ENCODE peak calls at places on chromosomes 1 and 21, in four cellular contexts. F, I, T and S are unnamed samples.

GRCh38 chr1:227411066-227411465 is 92.8 kb upstream of the CDC42BPA start:
- DNase-seq in I (no peak), F (no peak), T (no peak), S (no peak)

GRCh38 chr21:43847301-43847700 is 17.7 kb upstream of the AGPAT3 start:
- DNase-seq in F (no peak), T (no peak), I (no peak), S (no peak)

GRCh38 chr1:51644533-51645197 is 27.8 kb downstream of the OSBPL9 start:
- DNase-seq in F (no peak), T (peak; percentile 75), I (peak; percentile 63), S (peak; percentile 54)

GRCh38 chr1:156502749-156503671 is 2.4 kb upstream of the MEF2D start:
- DNase-seq in T (peak; percentile 97), I (peak; percentile 96), F (peak; percentile 80), S (peak; percentile 75)

GRCh38 chr21:42291751-42292562 is 23.3 kb downstream of the TFF3 start:
- DNase-seq in T (no peak), I (peak; percentile 11), F (no peak), S (no peak)

GRCh38 chr1:62905309-62905708 is 121.4 kb downstream of the ATG4C start:
- DNase-seq in I (no peak), F (no peak), T (no peak), S (no peak)

GRCh38 chr1:162008799-162009198 is 14.9 kb downstream of the OLFML2B start:
- DNase-seq in I (no peak), F (no peak), T (no peak), S (no peak)

GRCh38 chr1:6142734-6143133 is 37.4 kb downstream of the CHD5 start:
- DNase-seq in I (no peak), F (no peak), T (no peak), S (no peak)

GRCh38 chr1:22773981-22774471 is 63.4 kb downstream of the EPHB2 start:
- DNase-seq in F (peak; percentile 64), I (no peak), T (peak; percentile 86), S (peak; percentile 16)

GRCh38 chr1:246532519-246532918 is 25.4 kb upstream of the SMYD3 start:
- DNase-seq in I (no peak), F (no peak), T (no peak), S (no peak)

GRCh38 chr1:11653101-11653601 is 1.1 kb downstream of the FBXO2 start:
- DNase-seq in F (no peak), T (no peak), I (no peak), S (no peak)

GRCh38 chr21:41752231-41752681 is 14.6 kb downstream of the RIPK4 start:
- DNase-seq in T (no peak), I (no peak), F (no peak), S (peak; percentile 55)

GRCh38 chr1:82388679-82389078 is 587.9 kb downstream of the ADGRL2 start:
- DNase-seq in I (no peak), T (no peak), F (no peak), S (no peak)

GRCh38 chr1:11923069-11923826 is 3.0 kb downstream of the KIAA2013 start:
- DNase-seq in I (no peak), T (no peak), F (no peak), S (no peak)

GRCh38 chr1:225554216-225554812 is 98.6 kb downstream of the ENAH start:
- DNase-seq in T (no peak), I (peak; percentile 32), F (no peak), S (no peak)

GRCh38 chr1:160619742-160620277 is 27.0 kb downstream of the SLAMF1 start:
- DNase-seq in F (no peak), I (no peak), T (no peak), S (no peak)

GRCh38 chr1:160620942-160621632 is 25.8 kb downstream of the SLAMF1 start:
- DNase-seq in T (no peak), I (no peak), F (no peak), S (no peak)

GRCh38 chr1:160618327-160618726 is 28.5 kb downstream of the SLAMF1 start:
- DNase-seq in F (no peak), I (no peak), T (no peak), S (no peak)

GRCh38 chr1:160621633-160622413 is 25.0 kb downstream of the SLAMF1 start:
- DNase-seq in I (no peak), T (no peak), F (no peak), S (no peak)

DNA sequence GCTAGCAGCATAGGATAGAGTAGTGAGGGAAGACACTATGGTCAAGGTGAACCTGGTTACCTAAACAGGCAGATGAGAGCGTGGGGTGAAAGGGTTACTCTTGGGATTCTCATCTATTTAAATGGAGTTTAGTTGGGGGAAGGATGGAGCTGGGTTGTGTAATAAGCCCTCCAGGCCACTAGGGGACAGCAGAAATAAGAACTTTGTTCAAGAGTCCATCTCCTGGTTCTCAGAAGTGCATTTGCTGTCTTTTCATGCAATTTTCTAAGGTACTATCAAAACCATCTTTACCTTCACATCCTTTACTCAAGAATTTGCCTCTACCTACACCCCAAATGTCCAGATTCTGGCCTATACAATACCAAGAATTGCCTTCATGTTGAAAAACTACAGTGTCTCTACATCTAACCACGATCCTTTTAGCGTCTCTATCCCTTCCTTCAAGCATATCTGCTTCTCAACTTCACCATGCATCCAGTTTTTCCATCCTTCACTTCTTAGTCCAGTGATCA is 28.0 kb downstream of the SLAMF1 start:
- DNase-seq in F (no peak), T (no peak), I (peak; percentile 51), S (no peak)
- TF ChIP-seq CTCF in F (peak; percentile 14), T (no peak), I (peak; percentile 13), S (peak; percentile 17)

GRCh38 chr1:115505157-115505571 is 136.6 kb upstream of the VANGL1 start:
- DNase-seq in I (no peak), F (no peak), T (no peak), S (no peak)
- H3K4me3 ChIP-seq in I (no peak overlapping the region), F (no peak overlapping the region), T (no peak overlapping the region), S (no peak overlapping the region)

GRCh38 chr21:22120616-22121266 is 1122.5 kb downstream of the NCAM2 start:
- DNase-seq in F (no peak), I (peak; percentile 2), T (no peak), S (no peak)
- TF ChIP-seq CTCF in F (no peak), I (no peak), T (no peak), S (no peak)

GRCh38 chr1:204093756-204094155 is 20.8 kb downstream of the SOX13 start:
- DNase-seq in I (no peak), T (no peak), F (no peak), S (no peak)
- H3K4me3 ChIP-seq in I (no peak overlapping the region), T (no peak overlapping the region), F (no peak overlapping the region), S (no peak overlapping the region)

DNA sequence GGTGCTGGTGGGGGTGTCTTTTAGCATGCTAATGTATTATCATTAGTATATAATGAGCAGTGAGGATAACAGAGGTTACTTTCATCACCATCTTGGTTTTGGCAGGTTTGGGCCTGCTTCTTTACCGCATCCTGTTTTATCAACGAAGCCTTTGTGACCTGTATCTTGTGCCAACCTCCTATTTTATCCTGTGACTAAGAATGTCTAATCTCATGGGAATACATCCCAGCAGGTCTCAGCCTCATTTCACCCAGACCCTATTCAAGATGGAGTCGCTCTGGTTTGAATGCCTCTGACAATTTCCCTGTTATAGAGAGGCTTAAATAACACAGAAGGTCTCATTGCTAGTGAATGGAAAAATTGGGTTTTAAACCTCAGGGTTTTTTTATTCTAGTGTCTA is 300.8 kb upstream of the PROX1 start:
- DNase-seq in F (no peak), I (no peak), T (no peak), S (no peak)
- TF ChIP-seq CTCF in F (no peak), I (no peak), T (no peak), S (no peak)

GRCh38 chr1:2554621-2555387 is 1.4 kb upstream of the TNFRSF14 start:
- DNase-seq in I (no peak), F (peak; percentile 70), T (no peak), S (no peak)
- H3K4me3 ChIP-seq in I (no peak overlapping the region), F (no peak overlapping the region), T (peak overlapping the region; percentile 68), S (no peak overlapping the region)

GRCh38 chr21:38333290-38334272 is 76.8 kb downstream of the KCNJ15 start:
- DNase-seq in F (no peak), I (no peak), T (no peak), S (no peak)
- TF ChIP-seq CTCF in F (no peak), I (no peak), T (no peak), S (peak; percentile 28)

GRCh38 chr1:54879872-54880271 is 7.1 kb downstream of the DHCR24 start:
- DNase-seq in F (no peak), I (no peak), T (no peak), S (no peak)
- H3K4me3 ChIP-seq in F (no peak overlapping the region), I (no peak overlapping the region), T (no peak overlapping the region), S (no peak overlapping the region)

DNA sequence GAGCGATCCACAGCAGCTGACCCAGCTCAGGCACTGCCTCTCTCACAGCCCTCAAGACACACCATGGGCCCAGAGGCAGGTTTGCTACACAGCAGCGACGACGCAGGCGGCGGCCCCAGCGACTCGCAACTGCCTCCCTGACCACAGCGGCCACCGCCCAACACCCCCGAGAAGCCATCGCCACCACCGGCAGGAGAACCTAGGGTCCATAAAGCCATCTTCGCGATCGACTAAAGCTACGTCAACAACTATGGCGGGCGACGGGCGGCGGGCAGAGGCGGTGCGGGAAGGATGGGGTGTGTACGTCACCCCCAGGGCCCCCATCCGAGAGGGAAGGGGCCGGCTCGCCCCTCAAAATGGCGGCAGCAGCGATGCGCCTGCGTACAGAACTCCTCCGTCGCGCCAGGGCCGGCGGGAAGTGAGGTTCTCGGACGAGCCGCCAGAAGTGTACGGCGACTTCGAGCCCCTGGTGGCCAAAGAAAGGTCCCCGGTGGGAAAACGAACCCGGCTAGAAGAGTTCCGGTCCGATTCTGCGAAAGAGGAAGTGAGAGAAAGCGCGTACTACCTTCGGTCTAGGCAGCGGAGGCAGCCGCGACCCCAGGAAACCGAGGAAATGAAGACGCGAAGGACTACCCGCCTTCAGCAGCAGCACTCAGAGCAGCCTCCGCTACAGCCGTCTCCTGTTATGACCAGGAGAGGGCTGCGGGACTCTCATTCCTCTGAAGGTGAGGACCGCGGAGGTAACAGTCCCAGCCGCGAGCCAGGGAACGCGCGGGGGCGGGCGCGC is at the start of gene TOR1AIP1:
- DNase-seq in T (peak; percentile 99), F (peak; percentile 96), I (peak; percentile 99), S (peak; percentile 86)
- TF ChIP-seq CTCF in T (peak; percentile 73), F (peak; percentile 47), I (no peak), S (peak; percentile 56)

GRCh38 chr1:220893701-220894024 is 14.4 kb downstream of the HLX start:
- DNase-seq in T (no peak), I (no peak), F (no peak), S (no peak)

GRCh38 chr1:220894924-220895256 is 15.6 kb downstream of the HLX start:
- DNase-seq in F (no peak), T (no peak), I (no peak), S (no peak)

GRCh38 chr1:220892997-220893700 is 13.9 kb downstream of the HLX start:
- DNase-seq in T (no peak), F (no peak), I (no peak), S (no peak)

GRCh38 chr1:220895412-220895946 is 16.2 kb downstream of the HLX start:
- DNase-seq in F (no peak), I (no peak), T (no peak), S (no peak)

GRCh38 chr1:220894025-220894923 is 15.0 kb downstream of the HLX start:
- DNase-seq in I (no peak), T (peak; percentile 75), F (no peak), S (no peak)
- H3K4me3 ChIP-seq in I (no peak overlapping the region), T (peak overlapping the region; percentile 43), F (peak overlapping the region; percentile 23), S (peak overlapping the region; percentile 24)